ENCODE peak calls at places on chromosomes 13 and 19, in nine cellular contexts. L is heart right ventricle; U is nucleus accumbens; O is posterior cingulate gyrus; G is stimulated activated CD8-positive, alpha-beta memory T cell treated with anti-CD3 and anti-CD28 coated beads, Interleukin-7, amount 100 ng/mL, for 1 hour; F is NCI-H1092 treated with DMSO at 0.1 percent for 48 hours; V is activated effector memory CD4-positive, alpha-beta T cell treated with Interleukin-2 at 50 U/mL for 16 hours; C is activated CD4-positive, alpha-beta memory T cell treated with anti-CD3 and anti-CD28 coated beads for 36 hours; Y is fibroblast of pulmonary artery. B is an unnamed sample.

GRCh38 chr19:869245-870177 is 10.0 kb downstream of the CFD start:
- DNase-seq in L (peak), U (no peak), C (no peak), O (no peak), Y (peak), F (no peak), V (no peak), G (no peak), B (peak)

GRCh38 chr13:50989476-50989875 is 79.9 kb downstream of the RNASEH2B start:
- DNase-seq in F (peak), C (no peak), G (no peak), V (no peak), L (no peak), Y (peak), U (no peak), O (no peak), B (no peak)

GRCh38 chr19:19447536-19448237 is 42.2 kb downstream of the GATAD2A start:
- DNase-seq in V (peak), Y (no peak), O (no peak), C (peak), G (no peak), U (no peak), F (no peak), L (no peak), B (no peak)

GRCh38 chr19:34131100-34131499 is 41.2 kb upstream of the LSM14A start:
- DNase-seq in C (no peak), U (no peak), F (no peak), G (no peak), V (no peak), O (no peak), Y (no peak), L (no peak), B (no peak)

GRCh38 chr19:8580710-8581281 is 3.6 kb upstream of the MYO1F start:
- DNase-seq in V (peak), C (peak), L (peak), U (peak), G (peak), O (peak), F (peak), Y (peak), B (peak)

GRCh38 chr19:45500918-45501729 is 2.9 kb downstream of the PPM1N start:
- DNase-seq in O (no peak), F (no peak), L (no peak), U (no peak), Y (no peak), V (no peak), G (no peak), C (no peak), B (no peak)

GRCh38 chr19:4866595-4867424 is 657 bp downstream of the PLIN3 start:
- DNase-seq in C (peak), V (peak), U (peak), L (peak), F (no peak), G (no peak), Y (peak), O (no peak), B (peak)

GRCh38 chr13:98875146-98875729 is 102.6 kb downstream of the DOCK9 start:
- DNase-seq in F (no peak), G (no peak), O (no peak), V (no peak), C (no peak), Y (no peak), U (no peak), L (no peak), B (no peak)

GRCh38 chr19:47699360-47699917 is 13.8 kb upstream of the EHD2 start:
- DNase-seq in C (peak), L (no peak), G (no peak), U (no peak), Y (peak), F (peak), O (no peak), V (peak), B (no peak)

B was measured in SW 1271.